ENCODE peak calls at places on chromosome 4, in eight cellular contexts. J is amniotic stem cell; E is AG10803; G is GM12865; H is pulmonary artery endothelial cell; T is CD8-positive, alpha-beta memory T cell; F is stimulated activated CD4-positive, alpha-beta T cell treated with anti-CD3 and anti-CD28 coated beads, Interleukin-4, amount 100 ng/mL, for 1 hour; N is AML-193. L is an unnamed sample.

GRCh38 chr4:66927937-66928336 is 617.4 kb downstream of the CENPC start:
- DNase-seq in J (no peak), E (no peak), G (no peak), H (no peak), T (no peak), F (no peak), N (no peak), L (no peak)

GRCh38 chr4:40245794-40246546 is 49.1 kb downstream of the RHOH start:
- DNase-seq in J (no peak), E (no peak), G (no peak), H (no peak), T (no peak), F (no peak), N (no peak), L (no peak)

GRCh38 chr4:154551872-154552686 is 1.9 kb upstream of the PLRG1 start:
- DNase-seq in J (peak), E (peak), G (peak), H (peak), T (peak), F (peak), N (peak), L (peak)

GRCh38 chr4:33948921-33949320 is 2295.4 kb downstream of the ARAP2 start:
- DNase-seq in J (no peak), E (no peak), G (no peak), H (no peak), T (no peak), F (no peak), N (no peak), L (no peak)

GRCh38 chr4:74327751-74328150 is 19.5 kb downstream of the EPGN start:
- DNase-seq in J (no peak), E (no peak), G (no peak), H (peak), T (no peak), F (no peak), N (no peak), L (no peak)

GRCh38 chr4:16915956-16916355 is 17.5 kb upstream of the LDB2 start:
- DNase-seq in J (no peak), E (no peak), G (no peak), H (no peak), T (no peak), F (no peak), N (no peak), L (no peak)

GRCh38 chr4:47525154-47525819 is 40.2 kb downstream of the ATP10D start:
- DNase-seq in J (peak), E (peak), G (no peak), H (peak), T (no peak), F (no peak), N (no peak), L (no peak)

GRCh38 chr4:149343614-149344013 is 472.0 kb downstream of the IQCM start:
- DNase-seq in J (no peak), E (no peak), G (no peak), H (no peak), T (no peak), F (no peak), N (no peak), L (no peak)

GRCh38 chr4:68451246-68452211 is 4.3 kb downstream of the TMPRSS11E start:
- DNase-seq in J (no peak), E (no peak), G (peak), H (no peak), T (no peak), F (no peak), N (no peak), L (no peak)

GRCh38 chr4:47668810-47669408 is 169.0 kb downstream of the CORIN start:
- DNase-seq in J (peak), E (peak), G (peak), H (peak), T (peak), F (no peak), N (peak), L (peak)

GRCh38 chr4:110754726-110755125 is 131.8 kb upstream of the PITX2 start:
- DNase-seq in J (no peak), E (peak), G (no peak), H (no peak), T (no peak), F (no peak), N (no peak), L (no peak)

GRCh38 chr4:186027405-186027804 is 41.6 kb upstream of the TLR3 start:
- DNase-seq in J (no peak), E (no peak), G (no peak), H (no peak), T (no peak), F (no peak), N (no peak), L (no peak)

GRCh38 chr4:150561338-150561737 is 20.6 kb upstream of the MAB21L2 start:
- DNase-seq in J (no peak), E (no peak), G (no peak), H (no peak), T (no peak), F (no peak), N (no peak), L (no peak)

GRCh38 chr4:151990201-151990600 is 229.4 kb upstream of the GATB start:
- DNase-seq in J (no peak), E (peak), G (no peak), H (no peak), T (no peak), F (no peak), N (no peak), L (no peak)

GRCh38 chr4:171715973-171716372 is 97.2 kb upstream of the GALNTL6 start:
- DNase-seq in J (no peak), E (no peak), G (no peak), H (no peak), T (no peak), F (no peak), N (no peak), L (no peak)

GRCh38 chr4:74095482-74095881 is 3.5 kb downstream of the CXCL2 start:
- DNase-seq in J (no peak), E (no peak), G (no peak), H (no peak), T (no peak), F (no peak), N (no peak), L (no peak)

GRCh38 chr4:133921280-133922195 is 280.1 kb downstream of the PABPC4L start:
- DNase-seq in J (no peak), E (no peak), G (no peak), H (no peak), T (no peak), F (no peak), N (no peak), L (no peak)

GRCh38 chr4:176404591-176404990 is 84.8 kb downstream of the SPCS3 start:
- DNase-seq in J (no peak), E (peak), G (no peak), H (no peak), T (no peak), F (no peak), N (no peak), L (no peak)

GRCh38 chr4:54230479-54231418 is 1.7 kb downstream of the PDGFRA start:
- DNase-seq in J (no peak), E (peak), G (no peak), H (no peak), T (no peak), F (no peak), N (no peak), L (peak)

GRCh38 chr4:76434901-76435688 is at the start of gene SHROOM3:
- DNase-seq in J (no peak), E (no peak), G (no peak), H (no peak), T (no peak), F (no peak), N (no peak), L (no peak)

L was measured in stimulated activated naive CD8-positive, alpha-beta T cell treated with anti-CD3 and anti-CD28 coated beads, Interleukin-15, amount 100 ng/mL, for 72 hours.